ENCODE peak calls at places on chromosome 13, in ten cellular contexts. Y is A172; E is left colon; C is stimulated activated CD4-positive, alpha-beta T cell treated with anti-CD3 and anti-CD28 coated beads, Interleukin-2, amount 100 ng/mL, for 24 hours; K is GM23248; W is aorta; O is hepatic stellate cell; N is HTR-8/SVneo; Q is nephron progenitor cell; T is D341Med. J is an unnamed sample.

GRCh38 chr13:90717451-90717936 is 630.0 kb upstream of the MIR17HG start:
- DNase-seq in Y (peak; percentile 81), E (no peak), C (no peak), K (peak; percentile 93), W (no peak), O (no peak), N (no peak), Q (no peak), T (no peak), J (peak; percentile 15)

GRCh38 chr13:76758738-76759137 is 127.5 kb downstream of the KCTD12 start:
- DNase-seq in Y (no peak), E (no peak), C (no peak), K (no peak), W (no peak), O (no peak), N (no peak), Q (no peak), T (no peak), J (no peak)

GRCh38 chr13:27450921-27451461 is 627 bp upstream of the MTIF3 start:
- DNase-seq in Y (peak; percentile 44), E (peak; percentile 35), C (peak; percentile 41), K (peak; percentile 75), W (peak; percentile 58), O (peak; percentile 35), N (peak; percentile 13), Q (peak; percentile 54), T (peak; percentile 64), J (no peak)

GRCh38 chr13:49697468-49697867 is 6.2 kb upstream of the EBPL start:
- DNase-seq in Y (no peak), E (no peak), C (no peak), K (no peak), W (no peak), O (no peak), N (no peak), Q (no peak), T (no peak), J (no peak)

GRCh38 chr13:69948016-69948415 is 159.6 kb upstream of the ATXN8OS start:
- DNase-seq in Y (no peak), E (no peak), C (no peak), K (no peak), W (no peak), O (no peak), N (no peak), Q (no peak), T (no peak), J (no peak)

GRCh38 chr13:24348385-24348784 is 39.0 kb downstream of the C1QTNF9 start:
- DNase-seq in Y (no peak), E (no peak), C (no peak), K (no peak), W (no peak), O (no peak), N (no peak), Q (no peak), T (no peak), J (no peak)

GRCh38 chr13:52665325-52665724 is 12.7 kb downstream of the SUGT1 start:
- DNase-seq in Y (peak; percentile 35), E (no peak), C (no peak), K (peak; percentile 60), W (no peak), O (no peak), N (no peak), Q (no peak), T (no peak), J (no peak)

GRCh38 chr13:112172641-112173171 is 105.8 kb downstream of the SOX1 start:
- DNase-seq in Y (no peak), E (no peak), C (no peak), K (no peak), W (no peak), O (no peak), N (no peak), Q (peak; percentile 20), T (no peak), J (no peak)

GRCh38 chr13:95122063-95122462 is 179.2 kb downstream of the ABCC4 start:
- DNase-seq in Y (no peak), E (no peak), C (no peak), K (no peak), W (no peak), O (no peak), N (no peak), Q (no peak), T (no peak), J (no peak)

GRCh38 chr13:52348983-52349780 is 56.8 kb downstream of the THSD1 start:
- DNase-seq in Y (peak; percentile 92), E (no peak), C (peak; percentile 3), K (peak; percentile 92), W (no peak), O (peak; percentile 36), N (peak; percentile 48), Q (no peak), T (no peak), J (peak; percentile 21)

GRCh38 chr13:59745395-59745788 is 418.3 kb downstream of the DIAPH3 start:
- DNase-seq in Y (no peak), E (no peak), C (no peak), K (peak; percentile 55), W (no peak), O (no peak), N (no peak), Q (no peak), T (no peak), J (no peak)

GRCh38 chr13:90070362-90070761 is 1277.1 kb upstream of the MIR17HG start:
- DNase-seq in Y (no peak), E (no peak), C (no peak), K (peak; percentile 5), W (no peak), O (no peak), N (no peak), Q (no peak), T (no peak), J (no peak)

GRCh38 chr13:45812599-45813372 is 38.8 kb downstream of the SIAH3 start:
- DNase-seq in Y (no peak), E (no peak), C (no peak), K (no peak), W (no peak), O (no peak), N (no peak), Q (no peak), T (no peak), J (no peak)